ENCODE peak calls at places on chromosomes 12 and 14, in eight cellular contexts. N is effector memory CD4-positive, alpha-beta T cell; Q is A549; H is cardiac fibroblast; F is right atrium auricular region; S is thyroid gland; Z is heart left ventricle; X is fibroblast of pulmonary artery. Y is an unnamed sample.

GRCh38 chr14:22070119-22070982 is 396.7 kb upstream of the OR4E1 start:
- DNase-seq in N (peak), Q (no peak), H (peak), F (no peak), S (peak), Z (peak), X (peak), Y (peak)

GRCh38 chr14:50704454-50705010 is 36.4 kb upstream of the SAV1 start:
- DNase-seq in N (no peak), Q (no peak), H (no peak), F (no peak), S (no peak), Z (no peak), X (no peak), Y (no peak)

GRCh38 chr12:29088611-29089219 is 60.4 kb upstream of the FAR2 start:
- DNase-seq in N (no peak), Q (peak), H (peak), F (no peak), S (no peak), Z (no peak), X (peak), Y (peak)

GRCh38 chr14:87944987-87945604 is 47.9 kb downstream of the GALC start:
- DNase-seq in N (no peak), Q (no peak), H (peak), F (no peak), S (no peak), Z (no peak), X (peak), Y (peak)

GRCh38 chr12:25135531-25136154 is 59.3 kb downstream of the DNAI7 start:
- DNase-seq in N (no peak), Q (no peak), H (no peak), F (no peak), S (peak), Z (no peak), X (no peak), Y (peak)

GRCh38 chr12:104782296-104782695 is 175.8 kb downstream of the SLC41A2 start:
- DNase-seq in N (no peak), Q (no peak), H (no peak), F (no peak), S (no peak), Z (no peak), X (no peak), Y (no peak)

GRCh38 chr12:124369055-124369900 is 74.4 kb downstream of the RFLNA start:
- DNase-seq in N (no peak), Q (no peak), H (peak), F (peak), S (peak), Z (peak), X (peak), Y (no peak)

GRCh38 chr14:71290960-71291466 is 383.8 kb downstream of the PCNX1 start:
- DNase-seq in N (no peak), Q (peak), H (peak), F (no peak), S (peak), Z (no peak), X (peak), Y (peak)

GRCh38 chr12:57237952-57238853 is 8.7 kb downstream of the SHMT2 start:
- DNase-seq in N (no peak), Q (no peak), H (no peak), F (no peak), S (no peak), Z (peak), X (no peak), Y (no peak)

GRCh38 chr14:23141706-23142467 is 22.8 kb upstream of the CEBPE start:
- DNase-seq in N (no peak), Q (peak), H (peak), F (peak), S (peak), Z (peak), X (peak), Y (peak)

GRCh38 chr12:105444050-105444808 is 113.7 kb downstream of the C12orf75 start:
- DNase-seq in N (no peak), Q (no peak), H (peak), F (no peak), S (peak), Z (no peak), X (peak), Y (no peak)

GRCh38 chr12:3461391-3461790 is 29.6 kb upstream of the PRMT8 start:
- DNase-seq in N (no peak), Q (no peak), H (no peak), F (no peak), S (no peak), Z (no peak), X (no peak), Y (no peak)

GRCh38 chr12:23503544-23503943 is 445.9 kb downstream of the SOX5 start:
- DNase-seq in N (no peak), Q (no peak), H (no peak), F (no peak), S (no peak), Z (no peak), X (no peak), Y (no peak)

GRCh38 chr12:93766802-93767523 is 89.8 kb downstream of the CRADD start:
- DNase-seq in N (no peak), Q (peak), H (peak), F (no peak), S (peak), Z (no peak), X (peak), Y (peak)

GRCh38 chr14:103878180-103878579 is 30.8 kb upstream of the PPP1R13B start:
- DNase-seq in N (no peak), Q (no peak), H (no peak), F (no peak), S (no peak), Z (no peak), X (no peak), Y (no peak)

GRCh38 chr14:103880334-103880985 is 33.1 kb upstream of the PPP1R13B start:
- DNase-seq in N (no peak), Q (peak), H (peak), F (peak), S (peak), Z (peak), X (peak), Y (peak)

GRCh38 chr14:103880986-103881926 is 33.9 kb upstream of the PPP1R13B start:
- DNase-seq in N (no peak), Q (no peak), H (no peak), F (no peak), S (peak), Z (no peak), X (no peak), Y (no peak)

GRCh38 chr14:103879118-103879569 is 31.8 kb upstream of the PPP1R13B start:
- DNase-seq in N (no peak), Q (no peak), H (no peak), F (no peak), S (no peak), Z (no peak), X (no peak), Y (no peak)

DNA sequence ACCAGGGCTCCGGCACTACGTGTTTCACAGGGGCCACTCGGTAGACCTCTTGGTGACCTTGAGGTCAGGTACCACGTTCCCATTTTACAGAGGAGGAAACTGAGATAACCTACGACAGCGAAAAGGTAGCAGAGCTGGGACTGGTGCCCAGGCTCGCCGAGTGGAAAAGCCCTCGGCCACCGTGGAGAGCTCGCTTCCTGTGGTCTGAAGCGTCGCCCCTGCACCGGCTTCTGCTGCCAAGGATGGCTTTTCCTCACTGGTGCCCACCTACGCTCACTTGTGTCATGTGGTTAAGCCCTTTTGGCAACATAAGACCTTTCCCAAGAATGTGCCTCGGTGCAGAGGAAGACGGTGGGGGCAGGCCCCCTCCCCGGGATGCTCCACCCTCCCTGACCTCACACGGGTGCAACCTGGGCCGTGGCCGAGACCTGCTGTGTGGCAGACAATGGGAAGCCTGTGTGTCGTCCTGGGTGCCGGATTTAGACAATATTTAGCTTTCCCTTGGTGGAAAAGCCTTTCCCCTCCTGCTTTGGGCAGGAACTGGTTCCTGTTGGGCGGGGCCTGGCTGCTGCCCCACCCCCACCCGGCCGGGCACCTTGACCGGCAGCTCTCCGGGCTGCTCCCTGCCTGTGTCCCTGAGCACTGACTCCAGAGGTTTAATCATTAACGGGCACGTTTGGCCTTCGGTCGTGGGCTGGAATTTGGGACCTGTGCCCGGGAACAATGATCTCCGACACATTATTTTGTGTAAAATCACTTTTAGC is 32.4 kb upstream of the PPP1R13B start:
- DNase-seq in N (no peak), Q (peak), H (peak), F (no peak), S (peak), Z (no peak), X (no peak), Y (no peak)
- H3K4me3 ChIP-seq in N (peak), Q (peak), H (peak), F (peak), S (peak), Z (peak), X (peak), Y (peak)

GRCh38 chr14:89093083-89093482 is 268.6 kb downstream of the TTC8 start:
- DNase-seq in N (no peak), Q (no peak), H (no peak), F (no peak), S (no peak), Z (no peak), X (peak), Y (peak)
- H3K4me3 ChIP-seq in N (no peak), Q (no peak), H (no peak), F (no peak), S (no peak), Z (no peak), X (no peak), Y (no peak)

GRCh38 chr12:116672842-116673516 is 64.9 kb downstream of the SPRING1 start:
- DNase-seq in N (no peak), Q (no peak), H (no peak), F (no peak), S (no peak), Z (no peak), X (no peak), Y (no peak)
- H3K4me3 ChIP-seq in N (peak), Q (no peak), H (no peak), F (no peak), S (no peak), Z (no peak), X (no peak), Y (no peak)

DNA sequence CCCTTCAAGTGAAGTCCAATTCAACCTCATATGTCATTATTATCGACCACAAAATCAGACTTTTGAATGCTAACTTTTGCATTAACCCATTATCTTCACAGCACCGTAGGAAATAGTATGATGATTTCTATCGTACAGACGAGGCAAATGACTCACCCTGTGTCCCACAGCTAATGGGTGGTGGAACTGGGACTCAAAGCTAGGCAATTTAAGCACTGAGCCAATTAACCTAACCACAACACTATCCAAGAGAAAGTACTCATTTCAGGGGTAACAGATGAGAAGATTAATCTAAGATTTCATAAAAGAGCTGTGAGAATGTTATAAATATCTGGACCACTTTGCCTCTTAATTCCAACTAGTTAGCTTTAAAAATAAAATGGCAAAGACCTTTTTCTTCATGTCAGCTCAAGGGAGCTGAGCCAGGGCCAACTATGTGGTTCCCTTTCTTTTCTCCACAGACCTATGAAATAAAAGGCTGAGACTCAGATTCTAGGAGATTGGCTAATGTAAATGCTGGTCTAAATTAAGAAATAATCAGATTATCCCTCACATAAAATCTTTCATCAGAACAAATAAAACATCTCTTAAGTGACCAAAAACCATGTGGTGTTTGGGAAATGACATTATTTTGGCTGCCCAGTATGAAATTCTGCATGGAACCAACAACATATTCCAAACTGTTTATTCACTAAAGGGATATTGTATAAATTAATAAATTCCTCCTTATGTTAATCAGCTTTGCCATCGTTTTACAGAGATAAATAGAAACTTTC is 4.9 kb downstream of the PTGER2 start:
- DNase-seq in N (no peak), Q (no peak), H (no peak), F (no peak), S (no peak), Z (no peak), X (no peak), Y (no peak)
- H3K4me3 ChIP-seq in N (peak), Q (no peak), H (no peak), F (no peak), S (no peak), Z (no peak), X (no peak), Y (no peak)

GRCh38 chr14:64506751-64507150 is 2.2 kb downstream of the ZBTB1 start:
- DNase-seq in N (no peak), Q (no peak), H (no peak), F (no peak), S (no peak), Z (no peak), X (no peak), Y (no peak)

GRCh38 chr14:64510127-64510808 is 5.7 kb downstream of the ZBTB1 start:
- DNase-seq in N (no peak), Q (no peak), H (no peak), F (no peak), S (no peak), Z (no peak), X (no peak), Y (no peak)

GRCh38 chr14:64509036-64509435 is 4.5 kb downstream of the ZBTB1 start:
- DNase-seq in N (no peak), Q (no peak), H (no peak), F (no peak), S (no peak), Z (no peak), X (no peak), Y (no peak)

GRCh38 chr14:64507376-64508156 is 3.0 kb downstream of the ZBTB1 start:
- DNase-seq in N (peak), Q (peak), H (peak), F (no peak), S (no peak), Z (no peak), X (no peak), Y (peak)

GRCh38 chr14:64508215-64508776 is 3.7 kb downstream of the ZBTB1 start:
- DNase-seq in N (no peak), Q (no peak), H (no peak), F (no peak), S (no peak), Z (no peak), X (no peak), Y (no peak)
- H3K4me3 ChIP-seq in N (no peak), Q (no peak), H (no peak), F (no peak), S (no peak), Z (no peak), X (no peak), Y (no peak)

GRCh38 chr12:122030427-122030825 is 8.7 kb downstream of the BCL7A start:
- DNase-seq in N (no peak), Q (no peak), H (no peak), F (no peak), S (no peak), Z (no peak), X (no peak), Y (no peak)

GRCh38 chr12:122031342-122032216 is 9.9 kb downstream of the BCL7A start:
- DNase-seq in N (no peak), Q (peak), H (peak), F (no peak), S (peak), Z (no peak), X (peak), Y (peak)

GRCh38 chr12:122029620-122030426 is 8.1 kb downstream of the BCL7A start:
- DNase-seq in N (no peak), Q (no peak), H (no peak), F (no peak), S (peak), Z (peak), X (no peak), Y (peak)

GRCh38 chr12:122035292-122035691 is 13.6 kb downstream of the BCL7A start:
- DNase-seq in N (no peak), Q (no peak), H (no peak), F (no peak), S (peak), Z (no peak), X (no peak), Y (peak)

GRCh38 chr12:122032570-122032969 is 10.9 kb downstream of the BCL7A start:
- DNase-seq in N (no peak), Q (no peak), H (no peak), F (no peak), S (no peak), Z (no peak), X (no peak), Y (no peak)
- H3K4me3 ChIP-seq in N (no peak), Q (no peak), H (no peak), F (no peak), S (no peak), Z (no peak), X (no peak), Y (no peak)

DNA sequence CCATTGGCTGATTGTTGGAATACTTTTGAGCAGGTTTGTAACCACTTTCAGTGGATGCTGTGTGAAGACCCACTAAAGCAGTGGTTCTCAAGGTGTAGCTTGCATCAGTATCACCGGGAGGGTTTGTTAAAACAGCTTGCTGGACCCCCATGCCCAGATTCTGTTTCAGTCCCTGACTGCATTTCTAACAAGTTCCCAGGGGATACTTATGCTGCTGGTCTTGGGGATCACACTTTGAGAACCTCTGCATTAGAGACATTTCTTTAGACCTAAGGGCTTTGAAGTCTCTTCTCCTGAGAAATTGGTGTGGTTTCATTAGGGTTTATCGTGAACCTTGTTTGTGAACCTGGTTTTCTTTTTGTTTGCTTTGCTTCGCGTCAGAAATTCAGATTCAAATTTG is 47.7 kb downstream of the PRKCH start:
- DNase-seq in N (no peak), Q (no peak), H (no peak), F (no peak), S (no peak), Z (no peak), X (no peak), Y (no peak)
- H3K4me3 ChIP-seq in N (peak), Q (no peak), H (no peak), F (no peak), S (no peak), Z (no peak), X (no peak), Y (no peak)

GRCh38 chr14:63045612-63046320 is 508 bp upstream of the KCNH5 start:
- DNase-seq in N (no peak), Q (peak), H (peak), F (no peak), S (peak), Z (peak), X (peak), Y (peak)

GRCh38 chr14:63050694-63051093 is 5.4 kb upstream of the KCNH5 start:
- DNase-seq in N (no peak), Q (no peak), H (no peak), F (no peak), S (no peak), Z (no peak), X (no peak), Y (no peak)

GRCh38 chr14:63039800-63040380 is 5.4 kb downstream of the KCNH5 start:
- DNase-seq in N (no peak), Q (no peak), H (peak), F (no peak), S (no peak), Z (no peak), X (peak), Y (peak)

GRCh38 chr14:63046339-63047268 is 1.3 kb upstream of the KCNH5 start:
- DNase-seq in N (no peak), Q (no peak), H (no peak), F (no peak), S (no peak), Z (no peak), X (no peak), Y (peak)

GRCh38 chr14:63045234-63045611 is at the start of gene KCNH5:
- DNase-seq in N (no peak), Q (peak), H (peak), F (no peak), S (peak), Z (peak), X (peak), Y (peak)
- H3K4me3 ChIP-seq in N (no peak), Q (peak), H (peak), F (peak), S (no peak), Z (peak), X (peak), Y (peak)